ENCODE peak calls at places on chromosomes 12 and 14, in six cellular contexts. C is suprapubic skin, B is left ventricle myocardium inferior, U is HCT116, H is lung, E is body of pancreas. O is an unnamed sample.

GRCh38 chr14:88987516-88987915 is 163.1 kb downstream of the TTC8 start:
- DNase-seq in C (no peak), B (no peak), U (peak; percentile 35), H (no peak), E (no peak), O (peak; percentile 98)

GRCh38 chr12:118061011-118061875 is at the start of gene WSB2:
- DNase-seq in C (peak; percentile 85), B (peak; percentile 84), U (no peak), H (peak; percentile 76), E (peak; percentile 74), O (no peak)

GRCh38 chr12:48454675-48455074 is 17.7 kb upstream of the ANP32D start:
- DNase-seq in C (no peak), B (no peak), U (peak; percentile 31), H (no peak), E (no peak), O (peak; percentile 18)

GRCh38 chr14:95156153-95156764 is 1.1 kb downstream of the DICER1 start:
- DNase-seq in C (no peak), B (no peak), U (no peak), H (no peak), E (no peak), O (no peak)

GRCh38 chr14:55926007-55926406 is 192.2 kb upstream of the PELI2 start:
- DNase-seq in C (no peak), B (no peak), U (no peak), H (no peak), E (peak; percentile 76), O (no peak)

GRCh38 chr12:116650062-116650461 is 87.8 kb downstream of the SPRING1 start:
- DNase-seq in C (no peak), B (no peak), U (no peak), H (no peak), E (no peak), O (no peak)

GRCh38 chr14:88005978-88006851 is 1.3 kb downstream of the GPR65 start:
- DNase-seq in C (no peak), B (no peak), U (no peak), H (no peak), E (no peak), O (no peak)

GRCh38 chr12:124497658-124498057 is 69.8 kb downstream of the NCOR2 start:
- DNase-seq in C (peak; percentile 92), B (peak; percentile 84), U (no peak), H (no peak), E (peak; percentile 87), O (peak; percentile 76)

GRCh38 chr14:74062809-74063150 is 21.5 kb downstream of the ALDH6A1 start:
- DNase-seq in C (no peak), B (no peak), U (no peak), H (no peak), E (peak; percentile 8), O (peak; percentile 77)

GRCh38 chr12:33514893-33515292 is 75.3 kb upstream of the SYT10 start:
- DNase-seq in C (no peak), B (no peak), U (no peak), H (no peak), E (no peak), O (no peak)

GRCh38 chr12:6062427-6063378 is 61.8 kb downstream of the VWF start:
- DNase-seq in C (no peak), B (no peak), U (no peak), H (no peak), E (peak; percentile 54), O (no peak)

GRCh38 chr12:45572114-45572513 is 157.4 kb upstream of the ARID2 start:
- DNase-seq in C (no peak), B (no peak), U (no peak), H (no peak), E (no peak), O (no peak)

GRCh38 chr12:54364413-54364812 is at the start of gene GPR84:
- DNase-seq in C (no peak), B (no peak), U (no peak), H (no peak), E (no peak), O (no peak)

GRCh38 chr14:101072531-101072930 is 169.0 kb upstream of the RTL1 start:
- DNase-seq in C (peak; percentile 63), B (no peak), U (no peak), H (peak; percentile 13), E (no peak), O (no peak)

GRCh38 chr12:63394994-63395393 is 244.0 kb upstream of the AVPR1A start:
- DNase-seq in C (no peak), B (no peak), U (no peak), H (no peak), E (no peak), O (no peak)

GRCh38 chr14:70722418-70722817 is 80.7 kb downstream of the TTC9 start:
- DNase-seq in C (no peak), B (no peak), U (no peak), H (no peak), E (no peak), O (no peak)

GRCh38 chr14:33524244-33524643 is 426.6 kb downstream of the EGLN3 start:
- DNase-seq in C (no peak), B (no peak), U (no peak), H (no peak), E (no peak), O (no peak)

GRCh38 chr12:72271741-72272661 is at the start of gene TRHDE:
- DNase-seq in C (peak; percentile 78), B (no peak), U (no peak), H (no peak), E (peak; percentile 79), O (peak; percentile 44)

DNA sequence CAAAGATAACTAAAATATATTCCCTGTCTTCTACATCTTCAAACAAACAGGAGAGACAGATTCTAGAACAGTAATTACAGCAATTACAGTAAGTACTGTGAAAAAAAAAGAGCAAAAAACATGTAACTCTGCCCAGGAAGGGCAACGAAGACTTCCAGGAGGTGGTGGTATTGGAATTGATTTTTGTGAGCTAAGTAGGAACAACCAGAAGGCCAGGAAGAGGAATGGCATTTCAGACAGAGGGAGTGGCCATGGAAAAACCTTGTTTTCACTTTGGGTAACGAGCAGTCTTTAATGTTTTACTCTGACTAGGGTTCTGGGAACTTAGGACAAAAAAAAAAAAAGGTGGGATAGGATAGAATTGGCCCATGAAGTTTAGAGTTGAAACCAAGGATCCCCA is 196.3 kb upstream of the PLEKHG7 start:
- DNase-seq in C (no peak), B (no peak), U (no peak), H (no peak), E (peak; percentile 24), O (peak; percentile 60)
- TF ChIP-seq CTCF in C (no peak), B (peak; percentile 14), U (no peak), H (no peak), E (no peak), O (peak; percentile 57)

DNA sequence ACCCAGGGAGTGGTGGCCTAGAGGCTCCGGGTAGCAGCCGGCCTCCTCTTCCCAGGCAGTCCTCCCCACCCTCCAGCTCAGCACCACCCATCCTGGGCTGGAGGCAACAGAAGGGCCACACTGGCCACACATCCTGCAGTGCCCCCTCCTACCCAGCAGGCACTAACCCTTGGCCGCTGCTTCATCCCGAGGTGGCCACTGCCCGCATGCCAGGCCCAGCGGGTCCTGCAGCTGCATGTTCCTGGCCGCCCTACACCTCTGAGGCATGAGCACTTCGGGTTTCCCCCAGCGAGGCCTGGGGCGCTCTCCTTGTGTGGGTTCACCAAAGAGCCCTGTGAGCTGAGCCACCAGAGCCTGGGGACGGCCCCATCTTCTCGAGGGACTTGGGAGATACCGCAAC is 61.4 kb downstream of the CCNK start:
- DNase-seq in C (no peak), B (no peak), U (no peak), H (no peak), E (no peak), O (no peak)
- H3K4me1 ChIP-seq in C (peaks cover 8% of the 10 kb centered on the region), B (peaks cover 82% of the 10 kb centered on the region), U (peaks cover 26% of the 10 kb centered on the region), H (peaks cover 3% of the 10 kb centered on the region), E (peaks cover 40% of the 10 kb centered on the region), O (peaks cover 7% of the 10 kb centered on the region)

DNA sequence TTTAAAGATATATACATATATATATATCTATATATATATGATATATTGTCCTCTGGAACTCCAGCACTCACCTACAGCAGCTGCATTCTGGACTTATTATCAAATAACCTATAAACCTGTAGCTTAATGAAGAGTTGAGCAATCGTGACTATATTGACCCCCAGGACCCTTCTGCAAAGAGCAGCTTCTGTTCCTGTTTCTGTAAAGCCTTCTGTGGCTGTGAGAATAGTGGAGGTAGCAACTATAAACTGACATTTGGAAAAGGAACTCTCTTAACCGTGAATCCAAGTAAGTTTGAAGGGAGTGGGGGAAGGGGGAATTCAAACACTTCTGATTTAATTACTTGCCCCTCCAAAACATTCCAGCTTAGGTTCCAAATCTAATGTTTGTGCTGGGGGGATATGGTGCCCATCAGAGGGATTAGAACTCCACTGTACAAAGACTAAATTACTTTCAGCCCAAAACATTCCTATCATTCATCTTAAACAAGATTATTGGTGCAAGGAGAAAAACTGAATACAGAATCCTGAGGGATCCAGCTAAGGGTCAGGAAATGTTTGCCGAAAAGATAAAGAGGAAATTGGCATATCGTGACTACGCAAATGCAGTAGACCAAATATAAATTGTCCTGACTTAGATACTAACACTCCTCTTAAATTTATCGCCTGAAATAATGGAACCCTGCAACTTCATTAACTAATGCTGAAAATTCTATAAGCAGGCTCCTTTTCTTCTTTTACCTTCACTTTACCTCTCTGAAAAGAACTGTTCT is 106.1 kb downstream of the DAD1 start:
- DNase-seq in C (no peak), B (no peak), U (no peak), H (no peak), E (no peak), O (no peak)
- H3K27ac ChIP-seq in C (no peak overlapping the region), B (peak overlapping the region; percentile 88), U (no peak overlapping the region), H (no peak overlapping the region), E (no peak overlapping the region), O (no peak overlapping the region)

GRCh38 chr12:61654698-61655097 is 605.5 kb upstream of the USP15 start:
- DNase-seq in C (no peak), B (no peak), U (peak; percentile 13), H (no peak), E (no peak), O (no peak)
- TF ChIP-seq CTCF in C (no peak), B (no peak), U (peak; percentile 40), H (no peak), E (no peak), O (peak; percentile 23)

GRCh38 chr12:108693781-108694180 is 37.5 kb downstream of the CORO1C start:
- DNase-seq in C (no peak), B (no peak), U (no peak), H (no peak), E (no peak), O (no peak)
- H3K4me1 ChIP-seq in C (peaks cover 84% of the 10 kb centered on the region), B (peaks cover 92% of the 10 kb centered on the region), U (peaks cover 42% of the 10 kb centered on the region), H (peaks cover 35% of the 10 kb centered on the region), E (peaks cover 35% of the 10 kb centered on the region), O (peaks cover 57% of the 10 kb centered on the region)

DNA sequence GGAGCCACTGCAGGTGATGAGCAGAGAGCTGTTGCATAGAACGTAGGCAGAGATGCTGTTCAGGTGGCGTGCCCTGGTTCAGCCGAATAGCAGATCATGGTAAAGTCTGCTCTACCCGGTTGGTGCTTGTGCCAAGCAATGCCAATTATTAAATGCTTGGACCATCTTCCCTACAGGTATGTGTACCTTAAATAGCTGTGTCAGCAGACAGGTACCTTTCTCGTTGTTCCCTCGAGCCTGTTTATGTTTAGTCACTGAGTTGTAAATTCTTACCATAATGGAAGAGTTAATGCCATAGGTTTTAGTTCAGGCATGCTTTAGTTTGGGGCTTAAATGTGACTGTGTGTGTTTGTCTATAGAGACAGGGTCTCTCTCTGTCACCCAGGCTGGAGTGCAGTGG is 112.5 kb upstream of the CPM start:
- DNase-seq in C (no peak), B (no peak), U (no peak), H (no peak), E (no peak), O (no peak)
- H3K27ac ChIP-seq in C (no peak overlapping the region), B (no peak overlapping the region), U (no peak overlapping the region), H (no peak overlapping the region), E (no peak overlapping the region), O (no peak overlapping the region)

GRCh38 chr14:44963775-44964380 is 1.9 kb downstream of the TOGARAM1 start:
- DNase-seq in C (no peak), B (no peak), U (no peak), H (no peak), E (no peak), O (no peak)
- TF ChIP-seq CTCF in C (no peak), B (no peak), U (no peak), H (no peak), E (no peak), O (no peak)

O was measured in foreskin keratinocyte.